ENCODE peak calls at places on chromosomes 3 and 15, in four cellular contexts. One of them, this sample, is unnamed.

GRCh38 chr3:161560006-161560637 is 63.5 kb downstream of the OTOL1 start:
- DNase-seq in GM04504: peak; percentile 15
- DNase-seq in dermis microvascular lymphatic vessel endothelial cell: peak; percentile 1
- DNase-seq in hypothalamus: no peak
- DNase-seq in this sample: no peak

GRCh38 chr3:197700095-197700494 is 36.6 kb downstream of the RUBCN start:
- DNase-seq in dermis microvascular lymphatic vessel endothelial cell: peak; percentile 46
- DNase-seq in GM04504: no peak
- DNase-seq in hypothalamus: no peak
- DNase-seq in this sample: no peak

GRCh38 chr3:194139085-194139976 is 3.4 kb downstream of the HES1 start:
- DNase-seq in hypothalamus: no peak
- DNase-seq in dermis microvascular lymphatic vessel endothelial cell: peak; percentile 91
- DNase-seq in GM04504: peak; percentile 64
- DNase-seq in this sample: peak; percentile 54

GRCh38 chr3:178100881-178101280 is 435.4 kb upstream of the KCNMB2 start:
- DNase-seq in dermis microvascular lymphatic vessel endothelial cell: no peak
- DNase-seq in GM04504: no peak
- DNase-seq in hypothalamus: no peak
- DNase-seq in this sample: no peak

GRCh38 chr3:126750760-126751129 is 46.7 kb downstream of the CHCHD6 start:
- DNase-seq in GM04504: no peak
- DNase-seq in hypothalamus: no peak
- DNase-seq in dermis microvascular lymphatic vessel endothelial cell: no peak
- DNase-seq in this sample: no peak

GRCh38 chr3:111589303-111590095 is 5.6 kb downstream of the ZBED2 start:
- DNase-seq in dermis microvascular lymphatic vessel endothelial cell: no peak
- DNase-seq in GM04504: no peak
- DNase-seq in hypothalamus: no peak
- DNase-seq in this sample: no peak

GRCh38 chr15:55744026-55744655 is 1.2 kb upstream of the PRTG start:
- DNase-seq in hypothalamus: no peak
- DNase-seq in dermis microvascular lymphatic vessel endothelial cell: no peak
- DNase-seq in GM04504: no peak
- DNase-seq in this sample: no peak

GRCh38 chr15:75069301-75069925 is 46.0 kb downstream of the PPCDC start:
- DNase-seq in hypothalamus: no peak
- DNase-seq in GM04504: no peak
- DNase-seq in dermis microvascular lymphatic vessel endothelial cell: no peak
- DNase-seq in this sample: no peak

GRCh38 chr3:56887402-56888025 is 85.8 kb upstream of the ARHGEF3 start:
- DNase-seq in hypothalamus: no peak
- DNase-seq in dermis microvascular lymphatic vessel endothelial cell: no peak
- DNase-seq in GM04504: no peak
- DNase-seq in this sample: no peak

GRCh38 chr15:82108489-82109078 is 62.8 kb upstream of the MEX3B start:
- DNase-seq in dermis microvascular lymphatic vessel endothelial cell: peak; percentile 58
- DNase-seq in GM04504: no peak
- DNase-seq in hypothalamus: no peak
- DNase-seq in this sample: peak; percentile 80

GRCh38 chr3:185933374-185933950 is 4.4 kb downstream of the TRA2B start:
- DNase-seq in dermis microvascular lymphatic vessel endothelial cell: no peak
- DNase-seq in hypothalamus: no peak
- DNase-seq in GM04504: no peak
- DNase-seq in this sample: no peak

GRCh38 chr3:20574746-20575145 is 388.7 kb upstream of the SGO1 start:
- DNase-seq in GM04504: peak; percentile 84
- DNase-seq in hypothalamus: no peak
- DNase-seq in dermis microvascular lymphatic vessel endothelial cell: no peak
- DNase-seq in this sample: no peak

GRCh38 chr3:153043729-153044314 is 118.2 kb upstream of the RAP2B start:
- DNase-seq in dermis microvascular lymphatic vessel endothelial cell: peak; percentile 37
- DNase-seq in GM04504: no peak
- DNase-seq in hypothalamus: no peak
- DNase-seq in this sample: no peak

GRCh38 chr15:81356252-81356651 is 17.8 kb downstream of the TMC3 start:
- DNase-seq in GM04504: no peak
- DNase-seq in dermis microvascular lymphatic vessel endothelial cell: no peak
- DNase-seq in hypothalamus: no peak
- DNase-seq in this sample: no peak

GRCh38 chr15:80856809-80857377 is 77.7 kb downstream of the CEMIP start:
- DNase-seq in hypothalamus: no peak
- DNase-seq in dermis microvascular lymphatic vessel endothelial cell: peak; percentile 45
- DNase-seq in GM04504: no peak
- DNase-seq in this sample: peak; percentile 54

GRCh38 chr3:101988591-101988990 is 139.3 kb downstream of the NFKBIZ start:
- DNase-seq in dermis microvascular lymphatic vessel endothelial cell: no peak
- DNase-seq in hypothalamus: no peak
- DNase-seq in GM04504: no peak
- DNase-seq in this sample: no peak

GRCh38 chr15:93861413-93861812 is 369.9 kb upstream of the MCTP2 start:
- DNase-seq in hypothalamus: no peak
- DNase-seq in dermis microvascular lymphatic vessel endothelial cell: no peak
- DNase-seq in GM04504: no peak
- DNase-seq in this sample: no peak

GRCh38 chr3:160554980-160555379 is 10.4 kb downstream of the KPNA4 start:
- DNase-seq in dermis microvascular lymphatic vessel endothelial cell: no peak
- DNase-seq in GM04504: no peak
- DNase-seq in hypothalamus: no peak
- DNase-seq in this sample: no peak

GRCh38 chr3:32226875-32227500 is 11.5 kb upstream of the CMTM8 start:
- DNase-seq in dermis microvascular lymphatic vessel endothelial cell: peak; percentile 80
- DNase-seq in hypothalamus: no peak
- DNase-seq in GM04504: no peak
- DNase-seq in this sample: no peak

GRCh38 chr3:18284716-18285115 is 140.4 kb downstream of the SATB1 start:
- DNase-seq in dermis microvascular lymphatic vessel endothelial cell: no peak
- DNase-seq in hypothalamus: no peak
- DNase-seq in GM04504: no peak
- DNase-seq in this sample: no peak

GRCh38 chr3:180747805-180748361 is 68.6 kb upstream of the CCDC39 start:
- DNase-seq in dermis microvascular lymphatic vessel endothelial cell: no peak
- DNase-seq in GM04504: no peak
- DNase-seq in hypothalamus: no peak
- DNase-seq in this sample: no peak